ENCODE peak calls at places on chromosomes 16 and 17, in four cellular contexts. One of them, this sample, is unnamed.

GRCh38 chr16:7268182-7268581 is 64.5 kb upstream of the RBFOX1 start:
- DNase-seq in foreskin fibroblast: no peak
- DNase-seq in GM12865: peak; percentile 5
- DNase-seq in neural crest cell: peak; percentile 67
- DNase-seq in this sample: peak; percentile 8

GRCh38 chr16:1678500-1679098 is 520 bp downstream of the JPT2 start:
- DNase-seq in foreskin fibroblast: peak; percentile 16
- DNase-seq in GM12865: peak; percentile 48
- DNase-seq in neural crest cell: peak; percentile 12
- DNase-seq in this sample: no peak

GRCh38 chr17:1256699-1257098 is 13.5 kb upstream of the BHLHA9 start:
- DNase-seq in foreskin fibroblast: no peak
- DNase-seq in GM12865: no peak
- DNase-seq in neural crest cell: no peak
- DNase-seq in this sample: no peak

GRCh38 chr16:16052916-16053315 is 103.5 kb downstream of the ABCC1 start:
- DNase-seq in foreskin fibroblast: no peak
- DNase-seq in GM12865: no peak
- DNase-seq in neural crest cell: no peak
- DNase-seq in this sample: no peak

GRCh38 chr17:34750004-34750403 is 170.6 kb downstream of the TMEM132E start:
- DNase-seq in foreskin fibroblast: no peak
- DNase-seq in GM12865: no peak
- DNase-seq in neural crest cell: no peak
- DNase-seq in this sample: no peak

GRCh38 chr16:1862394-1862793 is 9.6 kb downstream of the MEIOB start:
- DNase-seq in foreskin fibroblast: no peak
- DNase-seq in GM12865: no peak
- DNase-seq in neural crest cell: no peak
- DNase-seq in this sample: no peak

GRCh38 chr17:65231086-65231485 is 93.9 kb downstream of the RGS9 start:
- DNase-seq in foreskin fibroblast: no peak
- DNase-seq in GM12865: no peak
- DNase-seq in neural crest cell: no peak
- DNase-seq in this sample: no peak

GRCh38 chr16:19094542-19095365 is 19.0 kb upstream of the ITPRIPL2 start:
- DNase-seq in foreskin fibroblast: no peak
- DNase-seq in GM12865: peak; percentile 76
- DNase-seq in neural crest cell: no peak
- DNase-seq in this sample: no peak

GRCh38 chr17:77881545-77881944 is 77.0 kb upstream of the TNRC6C start:
- DNase-seq in foreskin fibroblast: no peak
- DNase-seq in GM12865: peak; percentile 93
- DNase-seq in neural crest cell: no peak
- DNase-seq in this sample: peak; percentile 94

GRCh38 chr16:27639588-27640276 is 89.8 kb downstream of the KATNIP start:
- DNase-seq in foreskin fibroblast: peak; percentile 39
- DNase-seq in GM12865: peak; percentile 63
- DNase-seq in neural crest cell: peak; percentile 31
- DNase-seq in this sample: peak; percentile 88

GRCh38 chr16:85358704-85359146 is 246.5 kb upstream of the CIBAR2 start:
- DNase-seq in foreskin fibroblast: no peak
- DNase-seq in GM12865: no peak
- DNase-seq in neural crest cell: no peak
- DNase-seq in this sample: no peak

GRCh38 chr16:89452241-89452640 is 38.1 kb downstream of the ANKRD11 start:
- DNase-seq in foreskin fibroblast: no peak
- DNase-seq in GM12865: peak; percentile 45
- DNase-seq in neural crest cell: no peak
- DNase-seq in this sample: no peak

GRCh38 chr17:1591474-1592090 is 29.0 kb upstream of the PITPNA start:
- DNase-seq in foreskin fibroblast: no peak
- DNase-seq in GM12865: no peak
- DNase-seq in neural crest cell: no peak
- DNase-seq in this sample: no peak

GRCh38 chr17:59345476-59345875 is 14.0 kb downstream of the YPEL2 start:
- DNase-seq in foreskin fibroblast: no peak
- DNase-seq in GM12865: no peak
- DNase-seq in neural crest cell: no peak
- DNase-seq in this sample: no peak

GRCh38 chr17:34226011-34226410 is 29.1 kb upstream of the CCL2 start:
- DNase-seq in foreskin fibroblast: no peak
- DNase-seq in GM12865: no peak
- DNase-seq in neural crest cell: no peak
- DNase-seq in this sample: no peak

GRCh38 chr16:66523861-66524354 is 26.0 kb downstream of the TK2 start:
- DNase-seq in foreskin fibroblast: no peak
- DNase-seq in GM12865: peak; percentile 82
- DNase-seq in neural crest cell: no peak
- DNase-seq in this sample: peak; percentile 46

GRCh38 chr17:61294777-61295176 is 104.9 kb upstream of the TBX2 start:
- DNase-seq in foreskin fibroblast: peak; percentile 71
- DNase-seq in GM12865: peak; percentile 5
- DNase-seq in neural crest cell: no peak
- DNase-seq in this sample: no peak

GRCh38 chr17:742147-742793 is 9.8 kb downstream of the GEMIN4 start:
- DNase-seq in foreskin fibroblast: no peak
- DNase-seq in GM12865: no peak
- DNase-seq in neural crest cell: no peak
- DNase-seq in this sample: no peak

GRCh38 chr16:87836844-87837581 is 32.3 kb downstream of the SLC7A5 start:
- DNase-seq in foreskin fibroblast: no peak
- DNase-seq in GM12865: no peak
- DNase-seq in neural crest cell: no peak
- DNase-seq in this sample: no peak

GRCh38 chr16:85270365-85270764 is 158.1 kb upstream of the CIBAR2 start:
- DNase-seq in foreskin fibroblast: no peak
- DNase-seq in GM12865: no peak
- DNase-seq in neural crest cell: no peak
- DNase-seq in this sample: no peak

GRCh38 chr17:76384222-76384986 is at the start of gene SPHK1:
- DNase-seq in foreskin fibroblast: peak; percentile 87
- DNase-seq in GM12865: peak; percentile 89
- DNase-seq in neural crest cell: peak; percentile 65
- DNase-seq in this sample: peak; percentile 93

GRCh38 chr16:81659249-81659648 is 119.8 kb upstream of the PLCG2 start:
- DNase-seq in foreskin fibroblast: no peak
- DNase-seq in GM12865: no peak
- DNase-seq in neural crest cell: no peak
- DNase-seq in this sample: no peak

GRCh38 chr17:58289869-58290268 is 9.1 kb upstream of the MPO start:
- DNase-seq in foreskin fibroblast: no peak
- DNase-seq in GM12865: no peak
- DNase-seq in neural crest cell: no peak
- DNase-seq in this sample: no peak

GRCh38 chr16:51166116-51166515 is 15.0 kb upstream of the SALL1 start:
- DNase-seq in foreskin fibroblast: no peak
- DNase-seq in GM12865: no peak
- DNase-seq in neural crest cell: no peak
- DNase-seq in this sample: no peak

GRCh38 chr17:73342057-73342522 is 30.3 kb upstream of the CDC42EP4 start:
- DNase-seq in foreskin fibroblast: peak; percentile 74
- DNase-seq in GM12865: peak; percentile 56
- DNase-seq in neural crest cell: peak; percentile 41
- DNase-seq in this sample: no peak

GRCh38 chr16:65532218-65532617 is 410.4 kb upstream of the CDH11 start:
- DNase-seq in foreskin fibroblast: no peak
- DNase-seq in GM12865: no peak
- DNase-seq in neural crest cell: no peak
- DNase-seq in this sample: no peak

GRCh38 chr17:8304181-8304910 is 5.7 kb upstream of the ARHGEF15 start:
- DNase-seq in foreskin fibroblast: no peak
- DNase-seq in GM12865: no peak
- DNase-seq in neural crest cell: no peak
- DNase-seq in this sample: no peak

GRCh38 chr17:64554028-64554637 is 47.4 kb downstream of the CEP95 start:
- DNase-seq in foreskin fibroblast: no peak
- DNase-seq in GM12865: no peak
- DNase-seq in neural crest cell: no peak
- DNase-seq in this sample: no peak

GRCh38 chr17:35257080-35257701 is 14.3 kb downstream of the SLFN5 start:
- DNase-seq in foreskin fibroblast: peak; percentile 26
- DNase-seq in GM12865: no peak
- DNase-seq in neural crest cell: no peak
- DNase-seq in this sample: no peak

GRCh38 chr16:55510185-55510805 is 1.4 kb downstream of the LPCAT2 start:
- DNase-seq in foreskin fibroblast: no peak
- DNase-seq in GM12865: no peak
- DNase-seq in neural crest cell: no peak
- DNase-seq in this sample: no peak

GRCh38 chr16:55508941-55509920 is at the start of gene LPCAT2:
- DNase-seq in foreskin fibroblast: peak; percentile 81
- DNase-seq in GM12865: peak; percentile 38
- DNase-seq in neural crest cell: peak; percentile 84
- DNase-seq in this sample: peak; percentile 50

GRCh38 chr16:55515110-55515509 is 6.2 kb downstream of the LPCAT2 start:
- DNase-seq in foreskin fibroblast: no peak
- DNase-seq in GM12865: no peak
- DNase-seq in neural crest cell: no peak
- DNase-seq in this sample: no peak

GRCh38 chr16:55512941-55513340 is 4.1 kb downstream of the LPCAT2 start:
- DNase-seq in foreskin fibroblast: no peak
- DNase-seq in GM12865: no peak
- DNase-seq in neural crest cell: no peak
- DNase-seq in this sample: no peak

DNA sequence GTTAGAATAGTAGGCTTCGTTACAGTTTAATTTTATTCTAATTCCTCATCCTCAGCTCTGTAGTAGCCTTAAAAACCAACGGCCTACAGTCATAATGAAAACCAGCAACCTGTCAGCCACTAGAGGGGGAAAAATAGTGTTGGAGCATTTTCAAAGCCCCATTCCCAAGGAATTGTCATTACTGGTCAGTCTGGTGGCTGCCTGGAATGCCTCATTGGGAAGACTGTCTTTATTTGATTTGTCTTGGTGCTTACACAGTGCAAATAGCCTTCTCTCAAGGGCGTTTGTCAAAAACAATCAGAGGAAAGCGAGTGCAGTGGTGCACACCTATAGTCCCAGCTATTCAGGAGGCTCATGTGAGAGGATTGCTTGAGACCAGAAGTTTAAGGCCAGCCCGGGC is 4.7 kb downstream of the LPCAT2 start:
- DNase-seq in foreskin fibroblast: no peak
- DNase-seq in GM12865: no peak
- DNase-seq in neural crest cell: no peak
- DNase-seq in this sample: no peak
- TF ChIP-seq CTCF in foreskin fibroblast: no peak
- TF ChIP-seq CTCF in GM12865: no peak
- TF ChIP-seq CTCF in neural crest cell: no peak
- TF ChIP-seq CTCF in this sample: no peak

GRCh38 chr17:50541916-50542688 is 4.9 kb upstream of the SPATA20 start:
- DNase-seq in foreskin fibroblast: peak; percentile 75
- DNase-seq in GM12865: peak; percentile 78
- DNase-seq in neural crest cell: peak; percentile 84
- DNase-seq in this sample: peak; percentile 99
- TF ChIP-seq CTCF in foreskin fibroblast: peak; percentile 19
- TF ChIP-seq CTCF in GM12865: peak; percentile 45
- TF ChIP-seq CTCF in neural crest cell: no peak
- TF ChIP-seq CTCF in this sample: peak; percentile 16

DNA sequence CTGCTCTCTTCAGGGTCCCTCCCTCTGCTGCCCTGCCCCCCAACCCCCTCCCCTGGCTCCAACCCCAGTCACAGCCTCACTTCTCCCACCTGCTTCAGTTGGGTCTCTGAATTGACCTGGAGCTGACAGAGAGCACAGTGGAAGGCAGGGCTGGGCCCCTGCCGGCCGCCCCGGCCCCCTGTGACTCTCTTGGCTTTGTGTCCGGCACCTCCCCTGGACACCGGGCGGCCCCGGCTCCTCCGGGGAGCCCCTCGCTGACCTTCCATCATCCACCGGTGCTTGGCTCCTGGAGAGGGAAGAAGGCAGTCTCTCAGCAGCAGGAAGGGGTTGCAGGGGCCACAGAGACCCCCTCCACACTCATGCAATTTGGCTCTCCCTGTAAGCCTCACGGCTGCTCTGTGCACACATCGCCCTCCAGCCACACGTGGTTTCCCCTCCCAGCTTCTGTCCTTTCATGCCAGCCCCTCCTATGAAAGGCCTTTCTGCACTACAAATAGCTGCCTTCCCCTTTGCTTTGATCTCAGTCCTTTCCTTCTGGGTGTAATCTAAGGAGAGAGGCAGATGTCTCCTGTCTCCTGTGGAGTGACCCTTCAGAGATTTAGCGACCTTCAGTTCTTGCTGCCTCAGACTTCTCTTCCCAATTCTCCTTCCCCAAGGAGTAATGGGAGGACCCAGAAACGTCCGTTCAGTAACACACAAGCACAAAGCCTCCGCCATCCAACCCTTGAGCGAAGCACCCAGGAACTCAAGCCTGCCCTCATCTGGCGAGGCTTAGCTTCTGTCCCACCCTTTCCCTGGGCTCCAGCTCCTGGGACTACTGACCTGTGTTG is 8.3 kb downstream of the NKIRAS2 start:
- DNase-seq in foreskin fibroblast: no peak
- DNase-seq in GM12865: no peak
- DNase-seq in neural crest cell: no peak
- DNase-seq in this sample: no peak
- TF ChIP-seq CTCF in foreskin fibroblast: no peak
- TF ChIP-seq CTCF in GM12865: no peak
- TF ChIP-seq CTCF in neural crest cell: peak; percentile 29
- TF ChIP-seq CTCF in this sample: no peak

DNA sequence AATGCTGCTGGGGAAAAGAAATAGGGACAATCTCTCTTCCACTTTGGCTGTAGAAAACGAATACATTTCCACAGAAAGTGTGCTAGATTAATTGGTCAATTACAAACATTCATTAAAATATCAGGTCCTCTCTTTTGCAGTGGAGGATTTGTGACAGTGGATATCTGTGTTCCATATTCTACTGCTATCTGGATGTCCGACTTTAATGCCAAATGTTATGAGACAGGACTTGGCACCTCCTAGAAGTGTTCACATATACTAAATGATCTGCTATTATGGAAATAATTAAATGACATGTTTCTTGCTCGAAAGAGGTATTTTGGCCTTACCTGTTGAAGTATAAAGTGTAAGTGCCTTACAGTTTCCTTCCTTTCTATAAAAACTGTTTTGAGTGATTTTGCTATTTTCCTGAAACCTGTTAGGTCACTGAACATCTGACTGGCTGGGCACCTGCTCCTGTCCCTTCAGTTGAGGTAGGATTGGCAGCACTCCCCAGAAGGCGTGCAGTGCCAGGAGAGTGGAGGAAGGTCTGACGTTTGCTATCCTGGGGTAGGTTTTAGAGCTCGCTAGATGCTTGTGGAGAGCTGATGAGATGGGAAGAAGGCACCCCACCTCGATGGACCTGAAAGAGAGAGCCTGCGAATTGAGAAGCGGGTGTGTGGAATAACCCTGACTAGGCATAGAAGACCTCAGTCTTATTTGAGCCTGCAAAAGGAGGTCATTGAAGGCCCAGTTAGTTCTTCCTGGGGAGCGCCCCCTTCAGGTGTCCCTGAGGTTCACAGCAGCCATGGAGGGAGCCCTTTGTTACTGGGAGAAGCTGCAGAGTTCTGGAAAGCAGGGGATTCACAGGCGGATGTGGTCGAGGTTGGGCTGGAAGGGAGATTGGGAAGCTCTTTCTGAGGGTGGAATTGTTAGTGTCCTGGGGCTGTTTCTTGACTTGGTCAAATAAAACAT is 159.4 kb upstream of the ZNF267 start:
- DNase-seq in foreskin fibroblast: no peak
- DNase-seq in GM12865: no peak
- DNase-seq in neural crest cell: peak; percentile 32
- DNase-seq in this sample: peak; percentile 21
- TF ChIP-seq CTCF in foreskin fibroblast: peak; percentile 22
- TF ChIP-seq CTCF in GM12865: peak; percentile 33
- TF ChIP-seq CTCF in neural crest cell: peak; percentile 57
- TF ChIP-seq CTCF in this sample: no peak

This sample was measured in GM13976.